ENCODE peak calls at places on chromosomes 11 and 22, in six cellular contexts. A is activated CD4-positive, alpha-beta T cell treated with anti-CD3 and anti-CD28 coated beads for 48 hours; L is GM04503; G is HS-27A; M is choroid plexus epithelial cell; H is IMR-90. D is an unnamed sample.

GRCh38 chr22:30204742-30205111 is 41.8 kb downstream of the LIF start:
- DNase-seq in A (no peak), L (peak), G (no peak), M (peak), H (peak), D (peak)

GRCh38 chr22:38462960-38463784 is 4.7 kb upstream of the KDELR3 start:
- DNase-seq in A (no peak), L (no peak), G (no peak), M (peak), H (no peak), D (no peak)

GRCh38 chr11:8033312-8033715 is 46.2 kb downstream of the EIF3F start:
- DNase-seq in A (peak), L (no peak), G (peak), M (peak), H (peak), D (peak)

GRCh38 chr11:73168925-73169579 is 26.9 kb upstream of the FCHSD2 start:
- DNase-seq in A (no peak), L (no peak), G (no peak), M (no peak), H (no peak), D (no peak)

GRCh38 chr22:35328472-35328885 is 28.8 kb downstream of the TOM1 start:
- DNase-seq in A (no peak), L (no peak), G (no peak), M (no peak), H (no peak), D (no peak)

GRCh38 chr22:19965771-19966709 is 24.4 kb upstream of the TXNRD2 start:
- DNase-seq in A (no peak), L (no peak), G (no peak), M (no peak), H (no peak), D (no peak)

GRCh38 chr22:29062286-29062949 is 787 bp upstream of the C22orf31 start:
- DNase-seq in A (no peak), L (no peak), G (no peak), M (no peak), H (no peak), D (no peak)

GRCh38 chr11:31050061-31050790 is 319.3 kb downstream of the DCDC1 start:
- DNase-seq in A (no peak), L (no peak), G (no peak), M (no peak), H (no peak), D (no peak)

GRCh38 chr22:36339171-36340065 is 48.3 kb downstream of the MYH9 start:
- DNase-seq in A (peak), L (peak), G (no peak), M (peak), H (peak), D (peak)

GRCh38 chr11:62125881-62126280 is 2.1 kb downstream of the INCENP start:
- DNase-seq in A (no peak), L (no peak), G (no peak), M (no peak), H (no peak), D (no peak)

GRCh38 chr11:13098067-13098466 is 89.0 kb downstream of the RASSF10 start:
- DNase-seq in A (no peak), L (no peak), G (no peak), M (no peak), H (no peak), D (no peak)

GRCh38 chr11:40445391-40445790 is 1014.1 kb downstream of the LRRC4C start:
- DNase-seq in A (no peak), L (peak), G (no peak), M (no peak), H (peak), D (no peak)

GRCh38 chr11:114284021-114284420 is 12.2 kb upstream of the NNMT start:
- DNase-seq in A (no peak), L (no peak), G (no peak), M (no peak), H (no peak), D (no peak)

GRCh38 chr11:8867035-8867434 is 44.0 kb upstream of the AKIP1 start:
- DNase-seq in A (no peak), L (no peak), G (no peak), M (peak), H (peak), D (no peak)

GRCh38 chr11:69540118-69541000 is 58.9 kb downstream of the LINC01488 start:
- DNase-seq in A (no peak), L (no peak), G (no peak), M (no peak), H (no peak), D (no peak)

GRCh38 chr11:66614073-66614472 is 2.4 kb upstream of the RBM14 start:
- DNase-seq in A (no peak), L (no peak), G (no peak), M (no peak), H (no peak), D (no peak)

GRCh38 chr11:76802621-76803020 is 19.5 kb downstream of the TSKU start:
- DNase-seq in A (no peak), L (no peak), G (no peak), M (no peak), H (no peak), D (no peak)

GRCh38 chr11:14336507-14337503 is 22.2 kb downstream of the RRAS2 start:
- DNase-seq in A (no peak), L (peak), G (peak), M (peak), H (peak), D (peak)

GRCh38 chr11:46278387-46279173 is 1.1 kb downstream of the CREB3L1 start:
- DNase-seq in A (peak), L (no peak), G (peak), M (peak), H (peak), D (no peak)

GRCh38 chr11:9460322-9461067 is at the start of gene ZNF143:
- DNase-seq in A (peak), L (peak), G (peak), M (peak), H (peak), D (peak)

GRCh38 chr22:40466976-40467375 is 96.6 kb downstream of the SGSM3 start:
- DNase-seq in A (no peak), L (no peak), G (no peak), M (no peak), H (no peak), D (no peak)

GRCh38 chr22:37182949-37183245 is 5.2 kb downstream of the C1QTNF6 start:
- DNase-seq in A (no peak), L (no peak), G (no peak), M (no peak), H (no peak), D (no peak)

GRCh38 chr22:22125579-22126468 is 118.8 kb upstream of the VPREB1 start:
- DNase-seq in A (no peak), L (no peak), G (no peak), M (no peak), H (no peak), D (no peak)